ENCODE peak calls at places on chromosomes 13 and 19, in seven cellular contexts. One of them, this sample, is unnamed.

GRCh38 chr19:14405380-14405757 is 13.8 kb downstream of the DDX39A start:
- DNase-seq in A549: no peak
- DNase-seq in Caco-2: no peak
- DNase-seq in mammary epithelial cell: no peak
- DNase-seq in prostate gland: no peak
- DNase-seq in right atrium auricular region: no peak
- DNase-seq in ovary: no peak
- DNase-seq in this sample: no peak

GRCh38 chr19:48330012-48330681 is 4.8 kb downstream of the EMP3 start:
- DNase-seq in A549: no peak
- DNase-seq in Caco-2: peak; percentile 94
- DNase-seq in mammary epithelial cell: peak; percentile 80
- DNase-seq in prostate gland: peak; percentile 83
- DNase-seq in right atrium auricular region: no peak
- DNase-seq in ovary: peak; percentile 76
- DNase-seq in this sample: peak; percentile 59

GRCh38 chr19:35736913-35737886 is 5.1 kb downstream of the IGFLR1 start:
- DNase-seq in A549: peak; percentile 82
- DNase-seq in Caco-2: no peak
- DNase-seq in mammary epithelial cell: no peak
- DNase-seq in prostate gland: no peak
- DNase-seq in right atrium auricular region: no peak
- DNase-seq in ovary: no peak
- DNase-seq in this sample: no peak

GRCh38 chr13:106550570-106551135 is 15.2 kb upstream of the EFNB2 start:
- DNase-seq in A549: no peak
- DNase-seq in Caco-2: no peak
- DNase-seq in mammary epithelial cell: no peak
- DNase-seq in prostate gland: no peak
- DNase-seq in right atrium auricular region: no peak
- DNase-seq in ovary: no peak
- DNase-seq in this sample: no peak

GRCh38 chr19:8373867-8374813 is 10.2 kb downstream of the ANGPTL4 start:
- DNase-seq in A549: no peak
- DNase-seq in Caco-2: peak; percentile 55
- DNase-seq in mammary epithelial cell: no peak
- DNase-seq in prostate gland: peak; percentile 73
- DNase-seq in right atrium auricular region: peak; percentile 84
- DNase-seq in ovary: peak; percentile 78
- DNase-seq in this sample: no peak

GRCh38 chr13:69496951-69497350 is 610.7 kb upstream of the ATXN8OS start:
- DNase-seq in A549: no peak
- DNase-seq in Caco-2: no peak
- DNase-seq in mammary epithelial cell: no peak
- DNase-seq in prostate gland: no peak
- DNase-seq in right atrium auricular region: no peak
- DNase-seq in ovary: no peak
- DNase-seq in this sample: no peak

GRCh38 chr19:7953576-7953975 is 10.1 kb upstream of the TIMM44 start:
- DNase-seq in A549: no peak
- DNase-seq in Caco-2: no peak
- DNase-seq in mammary epithelial cell: no peak
- DNase-seq in prostate gland: no peak
- DNase-seq in right atrium auricular region: no peak
- DNase-seq in ovary: no peak
- DNase-seq in this sample: no peak

GRCh38 chr19:40465025-40465780 is at the start of gene BLVRB:
- DNase-seq in A549: no peak
- DNase-seq in Caco-2: no peak
- DNase-seq in mammary epithelial cell: peak; percentile 74
- DNase-seq in prostate gland: no peak
- DNase-seq in right atrium auricular region: peak; percentile 77
- DNase-seq in ovary: no peak
- DNase-seq in this sample: no peak

GRCh38 chr19:40803170-40803856 is 4.3 kb downstream of the EGLN2 start:
- DNase-seq in A549: no peak
- DNase-seq in Caco-2: no peak
- DNase-seq in mammary epithelial cell: no peak
- DNase-seq in prostate gland: no peak
- DNase-seq in right atrium auricular region: no peak
- DNase-seq in ovary: no peak
- DNase-seq in this sample: no peak

GRCh38 chr13:39616087-39616694 is 13.2 kb upstream of the LHFPL6 start:
- DNase-seq in A549: peak; percentile 53
- DNase-seq in Caco-2: peak; percentile 70
- DNase-seq in mammary epithelial cell: peak; percentile 27
- DNase-seq in prostate gland: peak; percentile 47
- DNase-seq in right atrium auricular region: peak; percentile 60
- DNase-seq in ovary: no peak
- DNase-seq in this sample: no peak

GRCh38 chr19:39507715-39508364 is 7.1 kb upstream of the SELENOV start:
- DNase-seq in A549: no peak
- DNase-seq in Caco-2: no peak
- DNase-seq in mammary epithelial cell: no peak
- DNase-seq in prostate gland: no peak
- DNase-seq in right atrium auricular region: no peak
- DNase-seq in ovary: no peak
- DNase-seq in this sample: no peak

GRCh38 chr13:78401833-78402232 is 201.5 kb downstream of the POU4F1 start:
- DNase-seq in A549: no peak
- DNase-seq in Caco-2: no peak
- DNase-seq in mammary epithelial cell: no peak
- DNase-seq in prostate gland: no peak
- DNase-seq in right atrium auricular region: no peak
- DNase-seq in ovary: no peak
- DNase-seq in this sample: no peak

GRCh38 chr19:5578094-5578846 is 10.5 kb upstream of the TINCR start:
- DNase-seq in A549: peak; percentile 57
- DNase-seq in Caco-2: peak; percentile 83
- DNase-seq in mammary epithelial cell: peak; percentile 35
- DNase-seq in prostate gland: peak; percentile 73
- DNase-seq in right atrium auricular region: no peak
- DNase-seq in ovary: peak; percentile 82
- DNase-seq in this sample: no peak

DNA sequence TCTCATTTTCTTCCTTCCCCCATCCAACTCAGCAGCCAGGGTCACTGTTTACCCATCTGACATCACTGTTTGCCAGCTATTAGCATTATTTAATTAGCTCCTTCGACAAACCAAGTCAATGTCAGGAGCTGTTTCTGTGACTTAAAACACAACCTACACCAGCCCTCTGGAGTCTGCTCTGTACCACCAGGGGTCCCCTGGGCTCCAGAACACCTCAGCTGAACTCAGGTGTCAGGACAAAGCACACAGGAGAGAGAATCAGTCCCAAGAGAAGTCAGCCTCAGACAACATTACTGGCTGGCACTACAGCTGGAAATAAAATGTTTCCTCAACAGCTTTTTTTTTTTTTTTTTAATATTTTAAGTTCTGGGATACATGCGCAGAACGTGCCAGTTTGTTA is 45.1 kb downstream of the DCLK1 start:
- DNase-seq in A549: no peak
- DNase-seq in Caco-2: peak; percentile 12
- DNase-seq in mammary epithelial cell: no peak
- DNase-seq in prostate gland: no peak
- DNase-seq in right atrium auricular region: no peak
- DNase-seq in ovary: no peak
- DNase-seq in this sample: no peak
- TF ChIP-seq CTCF in A549: no peak
- TF ChIP-seq CTCF in Caco-2: no peak
- TF ChIP-seq CTCF in mammary epithelial cell: no peak
- TF ChIP-seq CTCF in prostate gland: no peak
- TF ChIP-seq CTCF in right atrium auricular region: no peak
- TF ChIP-seq CTCF in ovary: no peak
- TF ChIP-seq CTCF in this sample: peak; percentile 24

GRCh38 chr19:18603958-18604819 is 2.4 kb downstream of the CRLF1 start:
- DNase-seq in A549: no peak
- DNase-seq in Caco-2: no peak
- DNase-seq in mammary epithelial cell: no peak
- DNase-seq in prostate gland: no peak
- DNase-seq in right atrium auricular region: no peak
- DNase-seq in ovary: no peak
- DNase-seq in this sample: no peak

GRCh38 chr19:18605196-18605545 is 1.4 kb downstream of the CRLF1 start:
- DNase-seq in A549: no peak
- DNase-seq in Caco-2: no peak
- DNase-seq in mammary epithelial cell: no peak
- DNase-seq in prostate gland: no peak
- DNase-seq in right atrium auricular region: no peak
- DNase-seq in ovary: no peak
- DNase-seq in this sample: no peak

GRCh38 chr19:18603255-18603957 is 3.2 kb downstream of the CRLF1 start:
- DNase-seq in A549: no peak
- DNase-seq in Caco-2: peak; percentile 34
- DNase-seq in mammary epithelial cell: no peak
- DNase-seq in prostate gland: no peak
- DNase-seq in right atrium auricular region: no peak
- DNase-seq in ovary: no peak
- DNase-seq in this sample: no peak

GRCh38 chr19:18605546-18606280 is 886 bp downstream of the CRLF1 start:
- DNase-seq in A549: no peak
- DNase-seq in Caco-2: no peak
- DNase-seq in mammary epithelial cell: no peak
- DNase-seq in prostate gland: no peak
- DNase-seq in right atrium auricular region: no peak
- DNase-seq in ovary: no peak
- DNase-seq in this sample: no peak

DNA sequence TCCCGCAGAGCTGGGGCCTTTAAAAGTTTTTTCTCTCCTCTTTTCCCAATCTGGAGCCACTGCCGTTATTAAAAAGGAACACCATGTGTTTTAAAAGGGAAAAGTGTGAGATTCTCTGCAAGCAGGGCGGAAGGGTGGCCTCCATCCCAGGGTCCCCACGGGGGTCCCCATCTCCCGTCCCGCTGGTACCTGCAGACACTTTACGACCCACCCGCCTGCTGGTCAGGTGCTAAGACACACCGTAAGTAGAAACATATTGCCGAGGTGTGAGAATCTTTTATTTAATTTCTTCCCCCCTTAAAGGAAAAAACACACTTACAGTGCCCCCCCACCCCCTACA is 1.8 kb downstream of the CRLF1 start:
- DNase-seq in A549: no peak
- DNase-seq in Caco-2: no peak
- DNase-seq in mammary epithelial cell: no peak
- DNase-seq in prostate gland: no peak
- DNase-seq in right atrium auricular region: no peak
- DNase-seq in ovary: no peak
- DNase-seq in this sample: no peak
- H3K4me3 ChIP-seq in A549: no peak overlapping the region
- H3K4me3 ChIP-seq in Caco-2: no peak overlapping the region
- H3K4me3 ChIP-seq in mammary epithelial cell: no peak overlapping the region
- H3K4me3 ChIP-seq in prostate gland: no peak overlapping the region
- H3K4me3 ChIP-seq in right atrium auricular region: peak overlapping the region; percentile 32
- H3K4me3 ChIP-seq in ovary: no peak overlapping the region
- H3K4me3 ChIP-seq in this sample: no peak overlapping the region

DNA sequence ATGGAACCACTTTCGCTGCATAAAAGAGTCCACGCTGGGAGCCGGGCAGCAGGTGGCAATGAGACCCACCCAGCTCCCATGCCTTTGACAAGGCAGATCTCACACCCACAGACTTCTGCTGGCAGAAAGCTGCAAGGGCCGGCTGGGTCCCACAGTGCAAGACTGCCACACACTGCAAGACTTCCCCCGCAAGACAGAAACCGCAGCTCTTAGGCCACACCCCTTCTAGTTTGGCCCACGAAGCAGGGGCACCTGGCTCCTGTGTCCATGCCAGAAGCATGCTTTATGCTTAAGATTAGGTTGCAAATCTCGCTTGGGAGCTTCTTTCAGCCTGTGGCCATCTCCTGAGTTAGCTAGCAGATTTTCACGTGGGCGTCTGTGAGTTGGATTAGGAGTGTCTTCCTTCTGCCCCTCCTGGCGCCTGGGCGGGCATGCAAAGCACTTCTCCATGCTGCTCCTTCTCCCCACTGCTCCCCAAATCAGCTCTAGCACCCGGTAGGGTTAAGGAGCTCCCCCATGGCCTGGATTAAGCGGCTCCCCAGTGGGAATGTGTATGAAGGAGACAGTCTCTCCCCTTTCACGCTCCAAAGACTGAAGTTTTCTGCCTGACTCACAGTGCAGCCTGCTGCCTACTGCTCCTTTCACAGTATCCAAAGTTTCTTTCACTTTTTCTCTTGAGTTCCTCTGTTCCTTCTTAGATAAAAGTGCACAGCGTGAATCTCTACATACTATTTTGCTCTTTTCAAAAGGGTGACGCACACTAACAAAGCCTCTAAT is 17.7 kb downstream of the GPC6 start:
- DNase-seq in A549: no peak
- DNase-seq in Caco-2: no peak
- DNase-seq in mammary epithelial cell: peak; percentile 63
- DNase-seq in prostate gland: no peak
- DNase-seq in right atrium auricular region: no peak
- DNase-seq in ovary: no peak
- DNase-seq in this sample: no peak
- TF ChIP-seq CTCF in A549: no peak
- TF ChIP-seq CTCF in Caco-2: no peak
- TF ChIP-seq CTCF in mammary epithelial cell: no peak
- TF ChIP-seq CTCF in prostate gland: no peak
- TF ChIP-seq CTCF in right atrium auricular region: no peak
- TF ChIP-seq CTCF in ovary: no peak
- TF ChIP-seq CTCF in this sample: peak; percentile 3

GRCh38 chr13:93878675-93879074 is 600.8 kb downstream of the DCT start:
- DNase-seq in A549: no peak
- DNase-seq in Caco-2: no peak
- DNase-seq in mammary epithelial cell: no peak
- DNase-seq in prostate gland: no peak
- DNase-seq in right atrium auricular region: no peak
- DNase-seq in ovary: no peak
- DNase-seq in this sample: no peak

GRCh38 chr13:93872948-93873347 is 606.5 kb downstream of the DCT start:
- DNase-seq in A549: no peak
- DNase-seq in Caco-2: no peak
- DNase-seq in mammary epithelial cell: no peak
- DNase-seq in prostate gland: no peak
- DNase-seq in right atrium auricular region: no peak
- DNase-seq in ovary: no peak
- DNase-seq in this sample: no peak

GRCh38 chr13:93872376-93872775 is 607.1 kb downstream of the DCT start:
- DNase-seq in A549: no peak
- DNase-seq in Caco-2: no peak
- DNase-seq in mammary epithelial cell: no peak
- DNase-seq in prostate gland: no peak
- DNase-seq in right atrium auricular region: no peak
- DNase-seq in ovary: no peak
- DNase-seq in this sample: no peak

GRCh38 chr13:93875527-93875926 is 604.0 kb downstream of the DCT start:
- DNase-seq in A549: no peak
- DNase-seq in Caco-2: no peak
- DNase-seq in mammary epithelial cell: peak; percentile 19
- DNase-seq in prostate gland: no peak
- DNase-seq in right atrium auricular region: no peak
- DNase-seq in ovary: no peak
- DNase-seq in this sample: peak; percentile 56

DNA sequence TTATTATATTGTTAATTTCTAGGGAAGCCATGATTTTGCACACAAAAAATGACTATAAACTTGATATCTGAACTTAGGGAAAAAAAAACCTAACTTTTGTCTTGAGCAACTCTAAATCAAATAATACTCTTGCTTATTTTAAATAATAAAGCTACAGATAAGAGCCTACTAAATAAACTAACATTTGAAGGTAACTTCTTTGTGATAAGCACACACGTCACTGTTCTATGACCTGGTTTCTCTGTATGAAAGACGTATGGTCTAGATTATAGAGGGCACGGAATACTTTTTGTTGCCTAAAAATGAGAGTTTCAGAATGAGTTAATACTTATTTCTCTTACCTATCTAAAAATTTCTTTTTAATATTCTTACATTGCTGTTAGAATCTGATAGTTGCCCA is 603.2 kb downstream of the DCT start:
- DNase-seq in A549: no peak
- DNase-seq in Caco-2: no peak
- DNase-seq in mammary epithelial cell: no peak
- DNase-seq in prostate gland: no peak
- DNase-seq in right atrium auricular region: no peak
- DNase-seq in ovary: no peak
- DNase-seq in this sample: no peak
- H3K4me3 ChIP-seq in A549: no peak overlapping the region
- H3K4me3 ChIP-seq in Caco-2: no peak overlapping the region
- H3K4me3 ChIP-seq in mammary epithelial cell: no peak overlapping the region
- H3K4me3 ChIP-seq in prostate gland: no peak overlapping the region
- H3K4me3 ChIP-seq in right atrium auricular region: no peak overlapping the region
- H3K4me3 ChIP-seq in ovary: no peak overlapping the region
- H3K4me3 ChIP-seq in this sample: no peak overlapping the region